ENCODE peak calls at places on chromosomes 3 and 15, in ten cellular contexts. One of them, this sample, is unnamed.

GRCh38 chr15:73927476-73928240 is 1.4 kb downstream of the LOXL1 start:
- DNase-seq in A549: peak
- DNase-seq in stomach: peak
- DNase-seq in tibial nerve: no peak
- DNase-seq in transverse colon: peak
- DNase-seq in ovary: peak
- DNase-seq in H1: peak
- DNase-seq in esophagus muscularis mucosa: no peak
- DNase-seq in upper lobe of left lung: peak
- DNase-seq in HepG2: no peak
- DNase-seq in this sample: no peak

GRCh38 chr3:51311055-51311454 is 74.0 kb upstream of the MANF start:
- DNase-seq in A549: peak
- DNase-seq in stomach: no peak
- DNase-seq in tibial nerve: no peak
- DNase-seq in transverse colon: no peak
- DNase-seq in ovary: no peak
- DNase-seq in H1: no peak
- DNase-seq in esophagus muscularis mucosa: no peak
- DNase-seq in upper lobe of left lung: no peak
- DNase-seq in HepG2: peak
- DNase-seq in this sample: no peak

GRCh38 chr15:55802600-55803376 is 59.8 kb upstream of the PRTG start:
- DNase-seq in A549: no peak
- DNase-seq in stomach: no peak
- DNase-seq in tibial nerve: no peak
- DNase-seq in transverse colon: no peak
- DNase-seq in ovary: no peak
- DNase-seq in H1: no peak
- DNase-seq in esophagus muscularis mucosa: no peak
- DNase-seq in upper lobe of left lung: no peak
- DNase-seq in HepG2: no peak
- DNase-seq in this sample: no peak

GRCh38 chr3:129795596-129795995 is 97.9 kb downstream of the TMCC1 start:
- DNase-seq in A549: peak
- DNase-seq in stomach: no peak
- DNase-seq in tibial nerve: no peak
- DNase-seq in transverse colon: no peak
- DNase-seq in ovary: no peak
- DNase-seq in H1: no peak
- DNase-seq in esophagus muscularis mucosa: no peak
- DNase-seq in upper lobe of left lung: no peak
- DNase-seq in HepG2: no peak
- DNase-seq in this sample: no peak

GRCh38 chr15:50487287-50487686 is 59.2 kb downstream of the USP50 start:
- DNase-seq in A549: no peak
- DNase-seq in stomach: no peak
- DNase-seq in tibial nerve: no peak
- DNase-seq in transverse colon: no peak
- DNase-seq in ovary: no peak
- DNase-seq in H1: no peak
- DNase-seq in esophagus muscularis mucosa: no peak
- DNase-seq in upper lobe of left lung: no peak
- DNase-seq in HepG2: no peak
- DNase-seq in this sample: no peak

GRCh38 chr3:179430277-179430870 is 20.9 kb downstream of the GNB4 start:
- DNase-seq in A549: no peak
- DNase-seq in stomach: no peak
- DNase-seq in tibial nerve: no peak
- DNase-seq in transverse colon: no peak
- DNase-seq in ovary: no peak
- DNase-seq in H1: no peak
- DNase-seq in esophagus muscularis mucosa: no peak
- DNase-seq in upper lobe of left lung: no peak
- DNase-seq in HepG2: no peak
- DNase-seq in this sample: no peak

GRCh38 chr15:57395292-57395691 is 19.0 kb downstream of the CGNL1 start:
- DNase-seq in A549: no peak
- DNase-seq in stomach: no peak
- DNase-seq in tibial nerve: no peak
- DNase-seq in transverse colon: no peak
- DNase-seq in ovary: no peak
- DNase-seq in H1: no peak
- DNase-seq in esophagus muscularis mucosa: no peak
- DNase-seq in upper lobe of left lung: no peak
- DNase-seq in HepG2: no peak
- DNase-seq in this sample: no peak

GRCh38 chr3:66469220-66469640 is 31.6 kb downstream of the LRIG1 start:
- DNase-seq in A549: no peak
- DNase-seq in stomach: no peak
- DNase-seq in tibial nerve: no peak
- DNase-seq in transverse colon: no peak
- DNase-seq in ovary: no peak
- DNase-seq in H1: no peak
- DNase-seq in esophagus muscularis mucosa: no peak
- DNase-seq in upper lobe of left lung: no peak
- DNase-seq in HepG2: no peak
- DNase-seq in this sample: no peak

GRCh38 chr3:9945358-9945757 is 6.8 kb downstream of the PRRT3 start:
- DNase-seq in A549: no peak
- DNase-seq in stomach: no peak
- DNase-seq in tibial nerve: no peak
- DNase-seq in transverse colon: no peak
- DNase-seq in ovary: no peak
- DNase-seq in H1: no peak
- DNase-seq in esophagus muscularis mucosa: no peak
- DNase-seq in upper lobe of left lung: no peak
- DNase-seq in HepG2: no peak
- DNase-seq in this sample: no peak

DNA sequence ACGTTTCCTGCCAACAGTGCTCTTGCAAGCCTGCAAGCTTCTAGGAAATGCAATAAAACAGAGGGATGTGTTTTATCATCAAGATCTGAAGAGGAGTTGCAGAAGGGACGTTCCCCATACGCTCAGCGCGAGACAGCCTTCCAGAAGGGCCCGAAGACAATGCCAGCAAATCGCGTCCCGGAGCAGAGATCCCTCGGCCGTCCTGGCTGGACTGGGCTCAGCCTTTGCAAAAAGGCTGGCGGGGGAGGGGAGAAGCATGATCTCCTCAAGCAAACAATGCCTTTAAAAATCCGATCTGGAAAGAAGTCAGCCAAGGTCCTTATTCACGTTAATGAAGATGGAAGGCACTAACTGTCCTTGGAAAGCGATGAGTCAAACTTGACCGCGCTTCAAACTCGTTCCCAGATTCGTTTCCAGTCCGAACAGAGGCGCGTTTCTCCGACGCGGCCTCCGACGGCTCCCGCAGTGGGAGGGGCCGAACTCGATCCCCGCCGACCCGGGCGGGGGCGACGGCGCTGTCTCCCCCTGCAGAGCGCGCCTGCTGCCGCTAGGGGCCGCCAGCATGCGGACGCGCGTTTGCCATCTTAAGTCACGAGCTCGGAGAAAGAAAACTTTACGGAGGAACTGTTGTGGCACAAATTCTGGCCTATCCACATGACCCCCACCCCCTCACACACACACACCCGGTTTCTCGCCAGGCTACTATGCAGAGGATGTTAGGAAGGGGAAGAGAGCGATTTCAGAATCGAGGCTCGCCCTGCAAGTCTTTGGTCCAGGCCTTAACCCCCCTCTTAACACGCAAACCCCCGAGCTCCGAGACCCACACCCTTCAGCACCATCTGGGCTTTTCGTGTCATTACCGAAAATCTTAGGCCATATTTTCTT is 5.5 kb downstream of the BCL6 start:
- DNase-seq in A549: peak
- DNase-seq in stomach: peak
- DNase-seq in tibial nerve: peak
- DNase-seq in transverse colon: peak
- DNase-seq in ovary: peak
- DNase-seq in H1: peak
- DNase-seq in esophagus muscularis mucosa: peak
- DNase-seq in upper lobe of left lung: peak
- DNase-seq in HepG2: no peak
- DNase-seq in this sample: peak
- TF ChIP-seq POLR2A in A549: no peak
- TF ChIP-seq POLR2A in stomach: no peak
- TF ChIP-seq POLR2A in tibial nerve: peak
- TF ChIP-seq POLR2A in transverse colon: peak
- TF ChIP-seq POLR2A in ovary: peak
- TF ChIP-seq POLR2A in H1: peak
- TF ChIP-seq POLR2A in esophagus muscularis mucosa: peak
- TF ChIP-seq POLR2A in upper lobe of left lung: no peak
- TF ChIP-seq POLR2A in HepG2: no peak
- TF ChIP-seq POLR2A in this sample: no peak

DNA sequence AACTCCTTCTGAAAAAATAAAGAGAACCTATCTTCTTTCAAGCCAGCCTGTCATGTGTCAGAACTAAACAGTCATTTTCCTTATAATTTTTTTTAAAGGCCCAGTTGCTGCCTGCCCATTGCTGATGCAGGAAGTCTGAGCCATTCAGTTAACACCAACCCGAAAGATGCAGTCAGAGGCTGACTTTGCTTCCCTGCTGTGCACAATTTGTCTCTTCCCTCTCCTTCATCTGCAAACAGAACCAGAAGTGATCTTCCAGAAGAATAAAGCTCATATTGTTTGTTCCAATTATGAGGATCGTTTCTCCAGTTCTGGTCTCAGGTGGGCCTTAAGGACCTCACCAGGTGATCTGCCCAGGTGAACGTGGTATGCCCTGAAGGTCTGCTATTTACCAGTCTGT is 220.7 kb downstream of the SLCO3A1 start:
- DNase-seq in A549: no peak
- DNase-seq in stomach: no peak
- DNase-seq in tibial nerve: no peak
- DNase-seq in transverse colon: no peak
- DNase-seq in ovary: no peak
- DNase-seq in H1: no peak
- DNase-seq in esophagus muscularis mucosa: no peak
- DNase-seq in upper lobe of left lung: no peak
- DNase-seq in HepG2: no peak
- DNase-seq in this sample: no peak
- H3K27ac ChIP-seq in A549: no peak
- H3K27ac ChIP-seq in stomach: no peak
- H3K27ac ChIP-seq in tibial nerve: no peak
- H3K27ac ChIP-seq in transverse colon: no peak
- H3K27ac ChIP-seq in ovary: no peak
- H3K27ac ChIP-seq in H1: no peak
- H3K27ac ChIP-seq in esophagus muscularis mucosa: no peak
- H3K27ac ChIP-seq in upper lobe of left lung: peak
- H3K27ac ChIP-seq in HepG2: no peak
- H3K27ac ChIP-seq in this sample: no peak

GRCh38 chr3:44905501-44906159 is 31.2 kb downstream of the TGM4 start:
- DNase-seq in A549: no peak
- DNase-seq in stomach: no peak
- DNase-seq in tibial nerve: no peak
- DNase-seq in transverse colon: no peak
- DNase-seq in ovary: no peak
- DNase-seq in H1: no peak
- DNase-seq in esophagus muscularis mucosa: no peak
- DNase-seq in upper lobe of left lung: no peak
- DNase-seq in HepG2: no peak
- DNase-seq in this sample: no peak
- TF ChIP-seq EP300 in A549: no peak
- TF ChIP-seq EP300 in stomach: no peak
- TF ChIP-seq EP300 in tibial nerve: no peak
- TF ChIP-seq EP300 in transverse colon: no peak
- TF ChIP-seq EP300 in ovary: no peak
- TF ChIP-seq EP300 in H1: no peak
- TF ChIP-seq EP300 in esophagus muscularis mucosa: no peak
- TF ChIP-seq EP300 in upper lobe of left lung: no peak
- TF ChIP-seq EP300 in HepG2: no peak
- TF ChIP-seq EP300 in this sample: no peak

GRCh38 chr15:96350884-96351639 is 20.6 kb downstream of the NR2F2 start:
- DNase-seq in A549: no peak
- DNase-seq in stomach: no peak
- DNase-seq in tibial nerve: no peak
- DNase-seq in transverse colon: no peak
- DNase-seq in ovary: no peak
- DNase-seq in H1: no peak
- DNase-seq in esophagus muscularis mucosa: no peak
- DNase-seq in upper lobe of left lung: no peak
- DNase-seq in HepG2: no peak
- DNase-seq in this sample: no peak

GRCh38 chr15:96350321-96350720 is 19.8 kb downstream of the NR2F2 start:
- DNase-seq in A549: no peak
- DNase-seq in stomach: no peak
- DNase-seq in tibial nerve: no peak
- DNase-seq in transverse colon: no peak
- DNase-seq in ovary: no peak
- DNase-seq in H1: no peak
- DNase-seq in esophagus muscularis mucosa: no peak
- DNase-seq in upper lobe of left lung: no peak
- DNase-seq in HepG2: no peak
- DNase-seq in this sample: no peak

GRCh38 chr15:96352594-96353377 is 22.3 kb downstream of the NR2F2 start:
- DNase-seq in A549: no peak
- DNase-seq in stomach: no peak
- DNase-seq in tibial nerve: no peak
- DNase-seq in transverse colon: no peak
- DNase-seq in ovary: peak
- DNase-seq in H1: no peak
- DNase-seq in esophagus muscularis mucosa: no peak
- DNase-seq in upper lobe of left lung: no peak
- DNase-seq in HepG2: no peak
- DNase-seq in this sample: no peak

GRCh38 chr15:96353378-96353930 is 23.0 kb downstream of the NR2F2 start:
- DNase-seq in A549: no peak
- DNase-seq in stomach: no peak
- DNase-seq in tibial nerve: no peak
- DNase-seq in transverse colon: no peak
- DNase-seq in ovary: no peak
- DNase-seq in H1: no peak
- DNase-seq in esophagus muscularis mucosa: no peak
- DNase-seq in upper lobe of left lung: no peak
- DNase-seq in HepG2: no peak
- DNase-seq in this sample: no peak

DNA sequence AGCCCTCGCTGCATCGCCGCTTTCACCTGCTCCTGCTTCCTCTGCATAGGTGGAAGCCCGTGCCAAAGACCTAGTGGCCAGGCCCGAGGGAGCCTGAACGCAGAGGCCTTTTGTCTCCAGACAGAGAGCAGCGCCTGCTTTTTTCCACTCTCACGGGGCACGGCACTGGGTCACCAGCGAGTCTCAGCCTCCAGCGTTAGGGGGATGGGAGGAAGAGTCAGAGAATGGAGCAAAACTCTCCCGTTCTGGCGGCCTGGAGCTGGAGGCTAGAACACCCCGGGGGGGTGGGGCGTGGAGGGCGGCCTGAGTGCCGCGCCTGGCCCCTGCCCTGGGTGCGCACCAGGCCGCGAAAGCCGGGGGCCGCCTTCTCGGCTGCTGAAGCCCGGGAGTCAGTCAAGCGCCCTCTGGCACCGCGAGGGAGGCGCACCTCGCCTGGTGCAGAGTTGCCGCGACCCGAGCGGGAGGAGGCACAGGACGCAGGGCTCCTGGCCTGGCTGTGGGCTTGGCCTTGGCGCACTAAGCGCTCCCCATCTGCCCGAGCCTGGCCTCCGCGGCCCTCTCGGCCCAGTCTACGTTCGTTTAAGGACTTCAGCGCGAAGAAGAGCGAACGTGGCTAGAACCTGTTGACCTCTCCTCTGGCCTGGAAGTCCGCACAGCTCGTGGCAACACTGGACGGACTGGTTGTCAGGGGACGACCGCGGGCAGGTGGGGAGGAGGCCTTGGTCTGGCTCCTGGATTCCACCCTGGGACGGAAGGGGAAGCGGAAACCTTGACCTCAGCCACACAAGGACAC is 21.5 kb downstream of the NR2F2 start:
- DNase-seq in A549: no peak
- DNase-seq in stomach: peak
- DNase-seq in tibial nerve: no peak
- DNase-seq in transverse colon: no peak
- DNase-seq in ovary: peak
- DNase-seq in H1: peak
- DNase-seq in esophagus muscularis mucosa: no peak
- DNase-seq in upper lobe of left lung: no peak
- DNase-seq in HepG2: no peak
- DNase-seq in this sample: no peak
- TF ChIP-seq POLR2A in A549: no peak
- TF ChIP-seq POLR2A in stomach: no peak
- TF ChIP-seq POLR2A in tibial nerve: no peak
- TF ChIP-seq POLR2A in transverse colon: no peak
- TF ChIP-seq POLR2A in ovary: no peak
- TF ChIP-seq POLR2A in H1: no peak
- TF ChIP-seq POLR2A in esophagus muscularis mucosa: no peak
- TF ChIP-seq POLR2A in upper lobe of left lung: no peak
- TF ChIP-seq POLR2A in HepG2: no peak
- TF ChIP-seq POLR2A in this sample: no peak